ENCODE peak calls at places on chromosomes 13 and 19, in eight cellular contexts. A is activated CD4-positive, CD25-positive, alpha-beta regulatory T cell treated with anti-CD3 and anti-CD28 coated beads, Interleukin-2, amount 50 U/mL, for 16 hours; E is EL; Z is nucleus accumbens; H is NCI-H1092 treated with DMSO at 0.1 percent for 48 hours; F is cardiac fibroblast; C is germinal center; B is hepatocyte. P is an unnamed sample.

GRCh38 chr13:49625392-49626137 is 2.7 kb upstream of the ARL11 start:
- DNase-seq in A (no peak), E (no peak), Z (peak), H (no peak), F (peak), C (no peak), B (peak), P (no peak)

GRCh38 chr19:42246143-42246868 is 3.9 kb upstream of the GSK3A start:
- DNase-seq in A (no peak), E (peak), Z (peak), H (peak), F (peak), C (no peak), B (peak), P (no peak)

GRCh38 chr19:10111405-10111811 is at the start of gene P2RY11:
- DNase-seq in A (no peak), E (no peak), Z (no peak), H (no peak), F (no peak), C (peak), B (no peak), P (no peak)

GRCh38 chr19:4815426-4816387 is 15.8 kb downstream of the TICAM1 start:
- DNase-seq in A (peak), E (peak), Z (peak), H (peak), F (peak), C (peak), B (peak), P (no peak)

GRCh38 chr13:20405691-20406090 is 120.0 kb downstream of the CRYL1 start:
- DNase-seq in A (no peak), E (no peak), Z (no peak), H (no peak), F (no peak), C (no peak), B (no peak), P (no peak)

GRCh38 chr19:38252935-38253691 is 3.1 kb downstream of the PPP1R14A start:
- DNase-seq in A (no peak), E (no peak), Z (peak), H (no peak), F (no peak), C (no peak), B (peak), P (no peak)

GRCh38 chr13:48750588-48751383 is 97.1 kb downstream of the CYSLTR2 start:
- DNase-seq in A (no peak), E (no peak), Z (no peak), H (no peak), F (peak), C (no peak), B (no peak), P (no peak)

GRCh38 chr13:27034678-27035111 is 136.9 kb downstream of the USP12 start:
- DNase-seq in A (no peak), E (no peak), Z (peak), H (no peak), F (no peak), C (no peak), B (no peak), P (no peak)

GRCh38 chr13:110109140-110109783 is 197.7 kb downstream of the COL4A1 start:
- DNase-seq in A (no peak), E (no peak), Z (no peak), H (no peak), F (no peak), C (no peak), B (no peak), P (no peak)

GRCh38 chr19:18852634-18853033 is 20.9 kb downstream of the UPF1 start:
- DNase-seq in A (no peak), E (no peak), Z (no peak), H (no peak), F (no peak), C (no peak), B (no peak), P (no peak)

GRCh38 chr13:100274942-100275506 is 186.1 kb downstream of the PCCA start:
- DNase-seq in A (no peak), E (peak), Z (no peak), H (no peak), F (no peak), C (no peak), B (no peak), P (no peak)

GRCh38 chr19:38496116-38496515 is 62.6 kb downstream of the RYR1 start:
- DNase-seq in A (no peak), E (no peak), Z (no peak), H (no peak), F (no peak), C (no peak), B (no peak), P (no peak)

GRCh38 chr13:42486711-42487198 is 87.2 kb upstream of the TNFSF11 start:
- DNase-seq in A (no peak), E (peak), Z (no peak), H (no peak), F (peak), C (no peak), B (no peak), P (no peak)

GRCh38 chr19:19627442-19627715 is 641 bp downstream of the LPAR2 start:
- DNase-seq in A (no peak), E (no peak), Z (no peak), H (peak), F (no peak), C (peak), B (no peak), P (no peak)

GRCh38 chr13:38180670-38181069 is 169.0 kb upstream of the UFM1 start:
- DNase-seq in A (no peak), E (peak), Z (no peak), H (no peak), F (no peak), C (no peak), B (no peak), P (no peak)

GRCh38 chr13:41061914-41062837 is 867 bp downstream of the WBP4 start:
- DNase-seq in A (no peak), E (peak), Z (no peak), H (no peak), F (peak), C (no peak), B (peak), P (no peak)

GRCh38 chr19:49553451-49554271 is 25.9 kb downstream of the RCN3 start:
- DNase-seq in A (no peak), E (peak), Z (no peak), H (no peak), F (peak), C (no peak), B (peak), P (no peak)

GRCh38 chr19:1932395-1932794 is 8.6 kb upstream of the CSNK1G2 start:
- DNase-seq in A (no peak), E (no peak), Z (no peak), H (no peak), F (no peak), C (no peak), B (no peak), P (no peak)

GRCh38 chr19:46515879-46516350 is 20.2 kb upstream of the PNMA8B start:
- DNase-seq in A (no peak), E (peak), Z (no peak), H (peak), F (peak), C (peak), B (peak), P (no peak)

GRCh38 chr19:38111898-38112297 is 112.1 kb downstream of the DPF1 start:
- DNase-seq in A (no peak), E (no peak), Z (no peak), H (no peak), F (no peak), C (no peak), B (no peak), P (no peak)

GRCh38 chr13:43054803-43055802 is 31.7 kb downstream of the DNAJC15 start:
- DNase-seq in A (no peak), E (peak), Z (no peak), H (no peak), F (peak), C (no peak), B (peak), P (no peak)

GRCh38 chr13:100546713-100547405 is 41.7 kb downstream of the GGACT start:
- DNase-seq in A (no peak), E (no peak), Z (no peak), H (no peak), F (no peak), C (no peak), B (no peak), P (no peak)

GRCh38 chr19:11506101-11506555 is 489 bp upstream of the ZNF653 start:
- DNase-seq in A (no peak), E (no peak), Z (no peak), H (no peak), F (no peak), C (peak), B (no peak), P (no peak)

GRCh38 chr19:46488551-46488950 is 7.1 kb downstream of the PNMA8B start:
- DNase-seq in A (no peak), E (no peak), Z (no peak), H (no peak), F (no peak), C (no peak), B (no peak), P (no peak)

GRCh38 chr19:3570619-3571018 is 2.1 kb upstream of the HMG20B start:
- DNase-seq in A (no peak), E (no peak), Z (peak), H (no peak), F (no peak), C (no peak), B (no peak), P (no peak)

GRCh38 chr19:9885077-9885552 is 50.0 kb downstream of the PIN1 start:
- DNase-seq in A (no peak), E (no peak), Z (peak), H (peak), F (peak), C (no peak), B (peak), P (no peak)

GRCh38 chr13:27226991-27227390 is 24.4 kb upstream of the RPL21 start:
- DNase-seq in A (no peak), E (no peak), Z (no peak), H (no peak), F (no peak), C (peak), B (no peak), P (no peak)

GRCh38 chr19:38290631-38291147 is 13.4 kb upstream of the C19orf33 start:
- DNase-seq in A (no peak), E (peak), Z (no peak), H (no peak), F (peak), C (no peak), B (peak), P (no peak)

GRCh38 chr13:44293908-44294735 is 79.5 kb upstream of the SERP2 start:
- DNase-seq in A (no peak), E (no peak), Z (no peak), H (no peak), F (peak), C (no peak), B (no peak), P (no peak)

GRCh38 chr19:48249502-48250014 is 6.2 kb downstream of the CARD8 start:
- DNase-seq in A (peak), E (no peak), Z (no peak), H (no peak), F (peak), C (peak), B (no peak), P (peak)